ENCODE peak calls at places on chromosomes 1 and 21, in four cellular contexts. A is PC-3, F is neural crest cell, R is HFF-Myc. N is an unnamed sample.

GRCh38 chr1:216606047-216606637 is 117.1 kb downstream of the ESRRG start:
- DNase-seq in A (no peak), R (no peak), F (no peak), N (no peak)

GRCh38 chr1:24972257-24973242 is 42.5 kb upstream of the RUNX3 start:
- DNase-seq in A (no peak), R (peak), F (no peak), N (no peak)

GRCh38 chr1:94022471-94023189 is 98.3 kb downstream of the ABCA4 start:
- DNase-seq in F (no peak), R (no peak), A (peak), N (no peak)

GRCh38 chr1:232037774-232038388 is 411.3 kb downstream of the DISC1 start:
- DNase-seq in R (no peak), F (no peak), A (no peak), N (no peak)

GRCh38 chr1:174700775-174701174 is 253.0 kb downstream of the GPR52 start:
- DNase-seq in A (no peak), R (peak), F (no peak), N (no peak)

GRCh38 chr1:37763791-37764741 is 854 bp downstream of the EPHA10 start:
- DNase-seq in R (peak), F (peak), A (no peak), N (peak)

GRCh38 chr1:9270290-9270900 is 22.3 kb upstream of the SPSB1 start:
- DNase-seq in F (no peak), R (no peak), A (peak), N (no peak)

GRCh38 chr1:177998696-177999631 is 29.1 kb upstream of the SEC16B start:
- DNase-seq in R (no peak), F (no peak), A (no peak), N (no peak)

GRCh38 chr1:167359295-167359694 is 138.6 kb downstream of the POU2F1 start:
- DNase-seq in F (no peak), A (no peak), R (no peak), N (no peak)

GRCh38 chr1:47196622-47197021 is 6.8 kb upstream of the PDZK1IP1 start:
- DNase-seq in A (peak), F (no peak), R (no peak), N (no peak)

GRCh38 chr1:19646366-19646765 is 2.3 kb downstream of the NBL1 start:
- DNase-seq in A (peak), R (no peak), F (no peak), N (no peak)

GRCh38 chr1:15525043-15525958 is 1.3 kb upstream of the CASP9 start:
- DNase-seq in R (peak), F (no peak), A (peak), N (no peak)

GRCh38 chr1:18794561-18794960 is 64.9 kb downstream of the TAS1R2 start:
- DNase-seq in A (peak), F (no peak), R (no peak), N (no peak)

GRCh38 chr21:16587671-16588379 is 858.0 kb downstream of the USP25 start:
- DNase-seq in F (no peak), R (no peak), A (peak), N (no peak)

GRCh38 chr21:32147041-32147440 is 131.8 kb downstream of the MIS18A start:
- DNase-seq in F (no peak), R (no peak), A (no peak), N (no peak)

GRCh38 chr1:7117599-7118281 is 332.5 kb downstream of the CAMTA1 start:
- DNase-seq in F (peak), R (peak), A (no peak), N (no peak)

GRCh38 chr1:58764294-58764978 is 19.4 kb downstream of the JUN start:
- DNase-seq in R (no peak), A (peak), F (no peak), N (no peak)

GRCh38 chr1:12441414-12442105 is 176.4 kb downstream of the DHRS3 start:
- DNase-seq in R (no peak), A (no peak), F (no peak), N (no peak)

GRCh38 chr21:46038871-46039397 is 57.4 kb downstream of the COL6A1 start:
- DNase-seq in F (no peak), A (no peak), R (peak), N (no peak)

GRCh38 chr1:53450225-53450624 is 9.0 kb upstream of the DMRTB1 start:
- DNase-seq in F (no peak), R (no peak), A (no peak), N (no peak)
- TF ChIP-seq CTCF in F (peak), R (peak), A (peak), N (no peak)

DNA sequence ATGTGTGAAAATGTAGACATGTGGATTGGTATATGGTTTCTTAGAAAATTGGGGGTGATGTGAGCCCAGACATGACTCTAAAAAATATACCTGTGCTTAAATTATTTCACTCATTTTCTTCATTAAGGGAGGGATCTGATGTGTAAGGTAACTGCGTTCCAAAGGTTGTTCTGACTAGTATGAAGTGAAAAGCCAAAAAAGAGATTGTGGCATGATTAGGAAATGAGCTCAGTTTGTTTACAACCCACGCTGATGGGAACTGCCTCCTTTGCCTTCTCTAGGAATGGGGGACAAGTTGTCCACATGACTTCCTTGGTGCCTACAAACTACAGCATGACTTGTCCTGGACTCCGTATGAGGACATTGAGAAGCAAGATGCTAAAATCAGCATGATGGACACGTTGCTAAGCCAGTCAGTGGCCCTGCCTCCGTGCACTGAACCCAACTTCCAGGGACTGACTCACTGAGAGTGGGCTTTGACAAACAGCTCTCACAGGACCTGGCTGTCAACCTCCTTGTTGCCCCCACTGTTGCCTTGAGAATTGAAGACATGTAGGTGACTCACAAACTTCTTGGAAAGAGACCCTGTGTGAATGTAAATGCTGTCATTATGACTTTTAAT is 8.0 kb downstream of the C1orf50 start:
- DNase-seq in F (no peak), R (no peak), A (no peak), N (no peak)
- TF ChIP-seq CTCF in F (no peak), R (no peak), A (no peak), N (no peak)

DNA sequence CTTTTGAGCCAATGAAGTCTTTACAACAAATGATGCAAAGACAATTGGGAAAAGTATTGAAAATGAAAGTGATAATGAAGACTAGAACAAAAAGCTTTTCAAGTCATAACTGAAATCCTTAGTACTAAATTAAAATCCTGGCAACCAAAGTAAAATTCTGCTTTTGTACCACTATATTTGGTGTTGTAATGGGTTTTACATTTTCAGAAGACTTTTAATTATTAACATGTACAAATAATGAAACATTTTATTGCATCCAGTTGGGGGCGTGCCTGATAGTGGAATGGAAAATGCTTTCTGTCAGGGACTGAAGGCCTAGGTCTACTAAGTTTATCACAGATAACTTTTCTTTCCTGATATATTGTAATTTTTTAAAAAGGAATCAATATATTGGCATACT is 89.4 kb downstream of the SDCCAG8 start:
- DNase-seq in A (peak), R (no peak), F (no peak), N (no peak)
- TF ChIP-seq CTCF in A (peak), R (peak), F (peak), N (no peak)

GRCh38 chr1:236746785-236747184 is 48.3 kb upstream of the MTR start:
- DNase-seq in F (no peak), A (no peak), R (no peak), N (no peak)

GRCh38 chr1:236750928-236751327 is 44.2 kb upstream of the MTR start:
- DNase-seq in R (no peak), F (no peak), A (no peak), N (no peak)

GRCh38 chr1:236747311-236747956 is 47.7 kb upstream of the MTR start:
- DNase-seq in F (no peak), R (no peak), A (no peak), N (no peak)

GRCh38 chr1:236751385-236751784 is 43.7 kb upstream of the MTR start:
- DNase-seq in A (no peak), F (no peak), R (no peak), N (no peak)

GRCh38 chr1:236748471-236748870 is 46.6 kb upstream of the MTR start:
- DNase-seq in F (no peak), A (peak), R (no peak), N (no peak)
- TF ChIP-seq CTCF in F (peak), A (peak), R (peak), N (peak)

GRCh38 chr1:226223786-226224244 is 351 bp downstream of the MIXL1 start:
- DNase-seq in R (no peak), A (no peak), F (peak), N (peak)
- TF ChIP-seq CTCF in R (no peak), A (no peak), F (peak), N (no peak)

GRCh38 chr1:206979379-206980043 is 9.3 kb upstream of the FCAMR start:
- DNase-seq in F (no peak), R (no peak), A (peak), N (no peak)
- TF ChIP-seq CTCF in F (peak), R (peak), A (peak), N (no peak)

GRCh38 chr1:3907031-3907534 is 7.0 kb upstream of the C1orf174 start:
- DNase-seq in A (peak), R (no peak), F (no peak), N (no peak)
- TF ChIP-seq CTCF in A (peak), R (no peak), F (no peak), N (no peak)

GRCh38 chr1:154442006-154442740 is 37.0 kb downstream of the IL6R start:
- DNase-seq in F (no peak), R (no peak), A (peak), N (no peak)
- TF ChIP-seq CTCF in F (peak), R (peak), A (peak), N (peak)

N was measured in mesothelial cell of epicardium.